ENCODE peak calls at places on chromosome 22, in six cellular contexts. H is left ventricle myocardium inferior, S is psoas muscle, Z is mesendoderm, T is PC-3, M is A549. A is an unnamed sample. For H3K4me1, the result is how much of the 10 kb centered on the place peaks cover.

GRCh38 chr22:19943665-19944026 is 2.0 kb upstream of the TXNRD2 start:
- DNase-seq in Z (peak), T (no peak), H (no peak), S (no peak), M (peak), A (peak)

GRCh38 chr22:35435201-35435712 is 35.3 kb downstream of the MCM5 start:
- DNase-seq in H (no peak), M (no peak), T (no peak), Z (no peak), S (no peak), A (no peak)

GRCh38 chr22:30857791-30858190 is 110.8 kb downstream of the MORC2 start:
- DNase-seq in M (no peak), H (no peak), S (no peak), T (no peak), Z (no peak), A (no peak)

GRCh38 chr22:30314918-30315317 is 11.8 kb downstream of the TBC1D10A start:
- DNase-seq in H (no peak), Z (peak), T (no peak), S (no peak), M (no peak), A (no peak)

GRCh38 chr22:35376728-35377472 is 4.0 kb upstream of the HMOX1 start:
- DNase-seq in M (peak), S (peak), H (peak), T (peak), Z (peak), A (peak)

GRCh38 chr22:44661070-44661469 is 40.9 kb upstream of the PRR5 start:
- DNase-seq in M (no peak), Z (peak), S (no peak), T (no peak), H (no peak), A (no peak)

GRCh38 chr22:44181912-44182590 is 1.3 kb downstream of the PARVG start:
- DNase-seq in Z (no peak), H (no peak), T (no peak), M (no peak), S (no peak), A (no peak)

GRCh38 chr22:19800761-19801244 is 40.2 kb downstream of the TBX1 start:
- DNase-seq in M (peak), H (no peak), T (no peak), Z (peak), S (no peak), A (peak)

GRCh38 chr22:18965526-18966421 is 29.7 kb upstream of the PRODH start:
- DNase-seq in Z (no peak), M (no peak), S (no peak), T (no peak), H (no peak), A (peak)

GRCh38 chr22:42891008-42891407 is 33.9 kb upstream of the ARFGAP3 start:
- DNase-seq in T (no peak), S (no peak), H (no peak), M (no peak), Z (no peak), A (no peak)

GRCh38 chr22:22895776-22896445 is 8.3 kb downstream of the IGLL5 start:
- DNase-seq in Z (no peak), S (no peak), H (no peak), T (no peak), M (no peak), A (peak)

GRCh38 chr22:20566420-20567260 is 59.2 kb downstream of the MED15 start:
- DNase-seq in H (peak), S (no peak), Z (no peak), M (peak), T (peak), A (peak)

GRCh38 chr22:20237480-20238440 is 30.4 kb downstream of the RTN4R start:
- DNase-seq in T (no peak), H (no peak), S (no peak), Z (no peak), M (no peak), A (no peak)

GRCh38 chr22:24905909-24906308 is 40.6 kb downstream of the LHFPL7 start:
- DNase-seq in M (no peak), S (no peak), Z (no peak), H (no peak), T (no peak), A (no peak)

GRCh38 chr22:43823353-43823908 is 11.3 kb upstream of the EFCAB6 start:
- DNase-seq in H (no peak), S (no peak), M (peak), T (peak), Z (peak), A (no peak)

GRCh38 chr22:20062766-20063083 is 17.3 kb upstream of the DGCR8 start:
- DNase-seq in T (peak), H (no peak), S (no peak), M (no peak), Z (no peak), A (no peak)

GRCh38 chr22:27348634-27349033 is 452.9 kb downstream of the MN1 start:
- DNase-seq in T (no peak), H (no peak), M (no peak), Z (no peak), S (no peak), A (no peak)

GRCh38 chr22:43428005-43428485 is 16.2 kb downstream of the MPPED1 start:
- DNase-seq in T (no peak), Z (no peak), S (no peak), H (no peak), M (no peak), A (no peak)

GRCh38 chr22:45212306-45212709 is 28.4 kb downstream of the KIAA0930 start:
- DNase-seq in H (peak), T (no peak), S (peak), Z (peak), M (peak), A (peak)

GRCh38 chr22:26711205-26711958 is 54.0 kb downstream of the MIAT start:
- DNase-seq in M (no peak), H (no peak), Z (no peak), T (no peak), S (no peak), A (no peak)

GRCh38 chr22:43957871-43958270 is 2.6 kb downstream of the SAMM50 start:
- DNase-seq in Z (no peak), T (peak), M (peak), S (no peak), H (no peak), A (peak)

GRCh38 chr22:35418726-35419125 is 18.8 kb downstream of the MCM5 start:
- DNase-seq in H (no peak), T (no peak), S (no peak), M (no peak), Z (no peak), A (no peak)

GRCh38 chr22:26321469-26321913 is 107.6 kb upstream of the ASPHD2 start:
- DNase-seq in S (peak), H (peak), T (peak), Z (peak), M (peak), A (peak)

GRCh38 chr22:45268167-45268957 is 16.4 kb upstream of the UPK3A start:
- DNase-seq in Z (peak), T (no peak), H (no peak), S (peak), M (no peak), A (no peak)

GRCh38 chr22:19903513-19903912 is 38.1 kb upstream of the COMT start:
- DNase-seq in H (no peak), Z (no peak), M (no peak), S (no peak), T (no peak), A (no peak)

GRCh38 chr22:19958083-19959042 is 16.7 kb upstream of the TXNRD2 start:
- DNase-seq in H (peak), M (no peak), T (no peak), Z (peak), S (no peak), A (peak)

GRCh38 chr22:32474635-32475427 is at the start of gene FBXO7:
- DNase-seq in S (peak), M (peak), Z (peak), T (peak), H (peak), A (peak)

GRCh38 chr22:48705159-48705916 is 1122.3 kb downstream of the BRD1 start:
- DNase-seq in S (no peak), H (peak), Z (no peak), M (no peak), T (no peak), A (peak)

GRCh38 chr22:25172153-25172552 is 27.5 kb upstream of the CRYBB3 start:
- DNase-seq in T (peak), H (no peak), S (no peak), M (peak), Z (peak), A (no peak)

GRCh38 chr22:29113329-29113728 is 40.5 kb downstream of the KREMEN1 start:
- DNase-seq in H (no peak), S (no peak), Z (no peak), T (peak), M (no peak), A (no peak)

GRCh38 chr22:32237905-32238304 is 17.2 kb downstream of the SLC5A4 start:
- DNase-seq in S (no peak), H (no peak), Z (peak), T (no peak), M (no peak), A (no peak)

GRCh38 chr22:45181240-45181639 is 17.5 kb downstream of the NUP50 start:
- DNase-seq in H (no peak), Z (no peak), T (no peak), M (no peak), S (no peak), A (no peak)

GRCh38 chr22:26453195-26453594 is 24.1 kb downstream of the ASPHD2 start:
- DNase-seq in M (no peak), S (no peak), T (no peak), H (no peak), Z (no peak), A (no peak)

GRCh38 chr22:31082606-31083376 is 1.7 kb downstream of the SMTN start:
- DNase-seq in M (peak), S (peak), T (peak), Z (peak), H (peak), A (peak)

GRCh38 chr22:40654522-40655167 is 18.1 kb upstream of the MRTFA start:
- DNase-seq in T (peak), S (peak), M (peak), Z (peak), H (peak), A (peak)
- H3K27ac ChIP-seq in T (peak), S (peak), M (peak), Z (no peak), H (peak), A (peak)

GRCh38 chr22:46502776-46503175 is 34.6 kb downstream of the CELSR1 start:
- DNase-seq in M (no peak), S (no peak), Z (no peak), H (no peak), T (no peak), A (no peak)
- H3K4me1 ChIP-seq in M (under half), S (under half), Z (under half), H (under half), T (under half), A (under half)

GRCh38 chr22:21736948-21737347 is 1.4 kb upstream of the YPEL1 start:
- DNase-seq in H (no peak), S (no peak), Z (no peak), T (no peak), M (no peak), A (no peak)

GRCh38 chr22:21738081-21738480 is 2.5 kb upstream of the YPEL1 start:
- DNase-seq in M (no peak), S (no peak), Z (no peak), T (no peak), H (no peak), A (no peak)

GRCh38 chr22:21736084-21736642 is 569 bp upstream of the YPEL1 start:
- DNase-seq in Z (no peak), H (no peak), M (no peak), S (no peak), T (no peak), A (no peak)

GRCh38 chr22:21734540-21735197 is 925 bp downstream of the YPEL1 start:
- DNase-seq in T (no peak), H (no peak), M (no peak), S (no peak), Z (peak), A (no peak)

DNA sequence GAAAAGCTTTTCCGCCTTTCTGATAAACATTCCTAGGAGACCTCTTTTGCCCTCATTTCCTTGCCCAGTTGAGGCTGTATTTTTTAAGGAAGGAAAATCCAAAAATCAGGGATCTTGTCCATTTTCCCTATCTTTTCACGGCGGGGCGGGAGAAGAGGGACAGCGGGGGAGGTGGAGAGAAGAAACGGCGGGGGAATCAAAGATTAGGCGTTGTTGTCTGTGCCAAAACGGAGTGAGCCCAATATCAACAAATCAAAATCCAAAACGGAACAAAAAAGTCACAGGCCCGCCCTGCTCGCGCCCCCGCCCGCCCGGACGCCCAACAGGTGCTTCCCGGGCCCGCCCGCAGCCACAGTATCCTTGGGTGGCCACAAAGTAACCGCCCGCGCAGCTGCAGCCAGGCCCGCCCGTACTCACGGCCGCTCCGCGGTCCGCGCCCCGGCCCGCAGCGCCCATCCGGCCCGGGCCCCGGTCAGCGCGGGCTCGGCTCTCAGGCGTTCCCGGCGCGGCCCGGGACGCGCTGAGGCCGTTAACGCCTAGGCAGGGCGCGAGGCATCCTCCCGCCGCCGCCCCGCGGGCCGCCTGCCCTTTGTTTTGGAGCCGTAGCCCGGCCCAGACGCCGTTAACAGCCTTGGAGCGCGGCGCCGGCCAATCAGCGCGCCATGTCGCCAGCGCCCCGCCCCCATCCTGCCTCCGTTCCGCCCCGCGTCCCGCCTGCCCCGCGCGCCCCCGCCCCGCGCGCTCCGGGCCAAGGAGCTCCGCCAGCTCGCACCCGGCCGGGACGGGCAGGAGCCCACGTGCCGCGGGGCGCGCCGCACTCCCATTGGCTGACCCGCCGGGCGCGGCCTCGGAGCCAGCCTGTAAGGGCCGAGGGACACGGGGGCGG is at the start of gene YPEL1:
- DNase-seq in H (peak), Z (peak), M (peak), S (peak), T (peak), A (peak)
- H3K27ac ChIP-seq in H (peak), Z (no peak), M (no peak), S (peak), T (no peak), A (peak)

DNA sequence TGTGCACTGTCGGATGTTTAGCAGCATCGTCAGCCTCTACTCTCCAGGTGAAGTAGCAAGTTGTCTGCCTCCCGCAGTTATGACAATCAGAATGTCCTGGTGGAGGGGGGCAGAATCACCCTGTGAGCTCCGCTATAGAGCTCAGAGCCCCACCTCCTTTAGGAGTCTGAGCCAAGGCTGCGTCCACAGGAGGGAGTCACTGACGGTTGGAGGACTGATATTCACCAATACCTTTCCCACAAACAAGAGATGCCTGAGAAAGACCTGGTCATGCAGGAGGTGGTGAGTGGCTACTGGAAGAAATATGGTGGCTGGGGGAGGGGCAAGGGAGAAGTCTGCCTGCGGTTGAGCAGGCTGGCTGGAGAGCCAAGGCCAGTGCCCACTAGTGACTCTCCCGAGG is 41.7 kb upstream of the ADA2 start:
- DNase-seq in Z (peak), S (no peak), M (no peak), H (no peak), T (no peak), A (no peak)
- H3K4me1 ChIP-seq in Z (under half), S (under half), M (under half), H (under half), T (under half), A (under half)

GRCh38 chr22:38041760-38042584 is 15.2 kb upstream of the PICK1 start:
- DNase-seq in S (no peak), M (no peak), H (no peak), Z (no peak), T (no peak), A (no peak)

GRCh38 chr22:38043151-38044039 is 13.8 kb upstream of the PICK1 start:
- DNase-seq in T (no peak), M (no peak), H (no peak), S (no peak), Z (peak), A (no peak)

GRCh38 chr22:38049812-38050619 is 7.2 kb upstream of the PICK1 start:
- DNase-seq in Z (no peak), H (no peak), T (no peak), M (no peak), S (no peak), A (no peak)

GRCh38 chr22:38050720-38051119 is 6.5 kb upstream of the PICK1 start:
- DNase-seq in H (no peak), T (no peak), M (no peak), Z (no peak), S (no peak), A (no peak)

DNA sequence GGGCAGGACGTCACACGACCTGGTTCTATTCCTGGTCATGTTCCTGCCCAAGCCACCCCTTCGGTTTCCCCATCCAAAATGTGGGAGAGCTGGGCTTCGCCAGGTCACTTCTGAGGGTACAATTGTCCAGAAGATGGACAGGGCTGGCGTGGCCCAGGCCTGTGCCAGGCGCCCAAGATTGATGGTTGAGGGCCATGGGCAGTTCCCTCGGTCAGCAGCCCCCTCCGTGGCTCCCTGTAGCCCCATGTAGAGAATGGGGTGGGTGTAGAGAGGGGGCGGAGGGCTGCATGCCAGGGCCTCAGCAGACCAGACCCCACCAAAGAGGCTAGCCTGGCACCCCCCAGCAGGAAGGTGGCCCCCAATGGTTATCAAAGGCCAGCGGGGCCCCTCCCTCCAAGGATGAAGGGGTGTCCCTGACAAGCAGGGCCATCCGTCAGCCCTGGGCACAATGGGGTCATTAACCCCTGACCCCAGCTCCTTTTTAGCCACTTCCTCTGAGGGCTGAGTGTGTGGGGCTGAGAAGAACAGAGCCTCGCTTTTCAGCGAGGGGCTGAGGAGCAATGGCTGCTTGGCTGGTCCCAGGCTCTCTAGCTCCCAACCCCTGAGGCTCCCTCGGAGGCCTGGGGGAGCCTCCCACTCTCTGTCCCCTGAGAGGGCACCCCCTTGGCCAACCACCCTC is 11.0 kb upstream of the PICK1 start:
- DNase-seq in S (no peak), M (no peak), H (no peak), T (no peak), Z (no peak), A (no peak)
- H3K27ac ChIP-seq in S (no peak), M (no peak), H (no peak), T (no peak), Z (no peak), A (peak)

GRCh38 chr22:37749831-37750595 is 53.2 kb downstream of the TRIOBP start:
- DNase-seq in S (no peak), T (no peak), H (peak), M (no peak), Z (peak), A (no peak)

GRCh38 chr22:37747715-37748100 is 50.9 kb downstream of the TRIOBP start:
- DNase-seq in H (no peak), M (no peak), S (no peak), T (no peak), Z (no peak), A (no peak)

GRCh38 chr22:37750596-37751162 is 53.8 kb downstream of the TRIOBP start:
- DNase-seq in T (no peak), H (no peak), M (no peak), S (no peak), Z (no peak), A (no peak)

GRCh38 chr22:37748659-37749058 is 51.8 kb downstream of the TRIOBP start:
- DNase-seq in H (no peak), Z (no peak), T (no peak), M (no peak), S (no peak), A (no peak)

DNA sequence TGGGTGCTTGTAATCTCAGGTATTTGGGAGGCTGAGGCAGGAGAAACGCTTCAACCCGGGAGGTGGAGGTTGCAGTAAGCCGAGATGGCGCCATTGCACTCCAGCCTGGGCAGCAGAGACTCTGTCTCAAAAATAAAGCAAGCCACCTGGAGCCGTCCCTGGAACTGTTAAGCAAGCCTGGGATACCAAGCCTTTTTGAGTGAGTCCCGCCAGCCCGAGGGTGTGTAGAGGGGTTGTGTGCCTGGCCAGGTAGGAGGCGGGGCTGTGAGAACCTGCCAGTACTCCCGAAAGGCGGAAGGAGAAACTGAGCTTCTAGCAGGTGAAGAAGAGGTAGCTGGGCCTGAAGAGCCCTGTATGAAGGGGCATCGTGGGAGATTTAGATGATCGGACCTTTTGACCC is 52.4 kb downstream of the TRIOBP start:
- DNase-seq in M (no peak), T (no peak), Z (peak), H (no peak), S (no peak), A (no peak)
- H3K4me1 ChIP-seq in M (half or more), T (half or more), Z (under half), H (half or more), S (half or more), A (half or more)

GRCh38 chr22:36612458-36612857 is 83.5 kb upstream of the EIF3D start:
- DNase-seq in H (no peak), T (peak), S (no peak), M (no peak), Z (no peak), A (no peak)
- H3K27ac ChIP-seq in H (no peak), T (no peak), S (no peak), M (no peak), Z (no peak), A (no peak)

GRCh38 chr22:49849161-49850020 is 4.3 kb upstream of the ZBED4 start:
- DNase-seq in S (no peak), T (no peak), M (no peak), H (no peak), Z (no peak), A (no peak)

GRCh38 chr22:49847751-49848689 is 5.6 kb upstream of the ZBED4 start:
- DNase-seq in M (no peak), H (peak), T (no peak), Z (no peak), S (no peak), A (no peak)

GRCh38 chr22:49848690-49849160 is 4.9 kb upstream of the ZBED4 start:
- DNase-seq in T (no peak), Z (no peak), H (no peak), S (no peak), M (no peak), A (no peak)

GRCh38 chr22:49850959-49851815 is 2.5 kb upstream of the ZBED4 start:
- DNase-seq in S (no peak), H (no peak), T (no peak), M (no peak), Z (no peak), A (no peak)

GRCh38 chr22:49850021-49850911 is 3.4 kb upstream of the ZBED4 start:
- DNase-seq in Z (no peak), T (no peak), S (no peak), M (no peak), H (no peak), A (no peak)
- H3K4me1 ChIP-seq in Z (under half), T (under half), S (under half), M (under half), H (under half), A (under half)

A was measured in sigmoid colon.